ENCODE peak calls at places on chromosomes 12 and 14, in five cellular contexts. One of them, this sample, is unnamed.

GRCh38 chr12:57582440-57582839 is 8.6 kb upstream of the PIP4K2C start:
- DNase-seq in SK-N-SH: no peak
- DNase-seq in GM12892: no peak
- DNase-seq in stomach: no peak
- DNase-seq in HCT116: no peak
- DNase-seq in this sample: no peak

GRCh38 chr14:89572566-89573398 is 155.7 kb upstream of the FOXN3 start:
- DNase-seq in SK-N-SH: no peak
- DNase-seq in GM12892: no peak
- DNase-seq in stomach: no peak
- DNase-seq in HCT116: no peak
- DNase-seq in this sample: no peak

GRCh38 chr14:65334765-65335411 is 77.6 kb upstream of the FUT8 start:
- DNase-seq in SK-N-SH: no peak
- DNase-seq in GM12892: no peak
- DNase-seq in stomach: peak; percentile 42
- DNase-seq in HCT116: no peak
- DNase-seq in this sample: no peak

GRCh38 chr14:22200977-22201605 is 387.9 kb downstream of the DAD1 start:
- DNase-seq in SK-N-SH: no peak
- DNase-seq in GM12892: no peak
- DNase-seq in stomach: no peak
- DNase-seq in HCT116: peak; percentile 46
- DNase-seq in this sample: no peak

GRCh38 chr12:70290126-70290525 is 46.9 kb downstream of the CNOT2 start:
- DNase-seq in SK-N-SH: no peak
- DNase-seq in GM12892: no peak
- DNase-seq in stomach: no peak
- DNase-seq in HCT116: no peak
- DNase-seq in this sample: no peak

GRCh38 chr14:95260537-95261440 is 58.9 kb downstream of the CLMN start:
- DNase-seq in SK-N-SH: no peak
- DNase-seq in GM12892: no peak
- DNase-seq in stomach: no peak
- DNase-seq in HCT116: no peak
- DNase-seq in this sample: no peak

GRCh38 chr14:23061995-23062394 is 4.7 kb upstream of the CDH24 start:
- DNase-seq in SK-N-SH: no peak
- DNase-seq in GM12892: no peak
- DNase-seq in stomach: peak; percentile 61
- DNase-seq in HCT116: peak; percentile 60
- DNase-seq in this sample: no peak

GRCh38 chr12:51323966-51324895 is at the start of gene BIN2:
- DNase-seq in SK-N-SH: no peak
- DNase-seq in GM12892: peak; percentile 82
- DNase-seq in stomach: peak; percentile 56
- DNase-seq in HCT116: no peak
- DNase-seq in this sample: peak; percentile 79

GRCh38 chr12:68067762-68068376 is 78.6 kb downstream of the IFNG-AS1 start:
- DNase-seq in SK-N-SH: no peak
- DNase-seq in GM12892: no peak
- DNase-seq in stomach: no peak
- DNase-seq in HCT116: peak; percentile 6
- DNase-seq in this sample: no peak

GRCh38 chr12:57765698-57766463 is 997 bp downstream of the CYP27B1 start:
- DNase-seq in SK-N-SH: peak; percentile 46
- DNase-seq in GM12892: no peak
- DNase-seq in stomach: no peak
- DNase-seq in HCT116: no peak
- DNase-seq in this sample: no peak

GRCh38 chr14:54325766-54326165 is 71.0 kb upstream of the CDKN3 start:
- DNase-seq in SK-N-SH: no peak
- DNase-seq in GM12892: no peak
- DNase-seq in stomach: no peak
- DNase-seq in HCT116: no peak
- DNase-seq in this sample: no peak

GRCh38 chr14:33696165-33696564 is 254.7 kb downstream of the EGLN3 start:
- DNase-seq in SK-N-SH: no peak
- DNase-seq in GM12892: no peak
- DNase-seq in stomach: no peak
- DNase-seq in HCT116: no peak
- DNase-seq in this sample: no peak

GRCh38 chr14:71321556-71322315 is 414.5 kb downstream of the PCNX1 start:
- DNase-seq in SK-N-SH: no peak
- DNase-seq in GM12892: no peak
- DNase-seq in stomach: no peak
- DNase-seq in HCT116: peak; percentile 65
- DNase-seq in this sample: no peak

GRCh38 chr12:9273276-9273675 is 65.1 kb upstream of the PZP start:
- DNase-seq in SK-N-SH: no peak
- DNase-seq in GM12892: no peak
- DNase-seq in stomach: no peak
- DNase-seq in HCT116: no peak
- DNase-seq in this sample: no peak

GRCh38 chr12:131909596-131910219 is 15.3 kb downstream of the ULK1 start:
- DNase-seq in SK-N-SH: no peak
- DNase-seq in GM12892: no peak
- DNase-seq in stomach: no peak
- DNase-seq in HCT116: no peak
- DNase-seq in this sample: no peak

GRCh38 chr12:41486718-41487117 is 298.6 kb downstream of the PDZRN4 start:
- DNase-seq in SK-N-SH: no peak
- DNase-seq in GM12892: no peak
- DNase-seq in stomach: no peak
- DNase-seq in HCT116: no peak
- DNase-seq in this sample: no peak

GRCh38 chr14:60648934-60649814 is at the start of gene SIX1:
- DNase-seq in SK-N-SH: peak; percentile 88
- DNase-seq in GM12892: no peak
- DNase-seq in stomach: peak; percentile 75
- DNase-seq in HCT116: peak; percentile 62
- DNase-seq in this sample: peak; percentile 68

GRCh38 chr12:132199101-132199500 is 54.8 kb downstream of the NOC4L start:
- DNase-seq in SK-N-SH: no peak
- DNase-seq in GM12892: no peak
- DNase-seq in stomach: no peak
- DNase-seq in HCT116: no peak
- DNase-seq in this sample: no peak

GRCh38 chr14:23366163-23366921 is 1.4 kb upstream of the EFS start:
- DNase-seq in SK-N-SH: peak; percentile 90
- DNase-seq in GM12892: no peak
- DNase-seq in stomach: no peak
- DNase-seq in HCT116: no peak
- DNase-seq in this sample: no peak

GRCh38 chr12:110743571-110744093 is 941 bp upstream of the PPP1CC start:
- DNase-seq in SK-N-SH: peak; percentile 24
- DNase-seq in GM12892: no peak
- DNase-seq in stomach: no peak
- DNase-seq in HCT116: no peak
- DNase-seq in this sample: no peak

GRCh38 chr14:101819251-101819990 is 57.9 kb downstream of the PPP2R5C start:
- DNase-seq in SK-N-SH: no peak
- DNase-seq in GM12892: no peak
- DNase-seq in stomach: no peak
- DNase-seq in HCT116: no peak
- DNase-seq in this sample: no peak

DNA sequence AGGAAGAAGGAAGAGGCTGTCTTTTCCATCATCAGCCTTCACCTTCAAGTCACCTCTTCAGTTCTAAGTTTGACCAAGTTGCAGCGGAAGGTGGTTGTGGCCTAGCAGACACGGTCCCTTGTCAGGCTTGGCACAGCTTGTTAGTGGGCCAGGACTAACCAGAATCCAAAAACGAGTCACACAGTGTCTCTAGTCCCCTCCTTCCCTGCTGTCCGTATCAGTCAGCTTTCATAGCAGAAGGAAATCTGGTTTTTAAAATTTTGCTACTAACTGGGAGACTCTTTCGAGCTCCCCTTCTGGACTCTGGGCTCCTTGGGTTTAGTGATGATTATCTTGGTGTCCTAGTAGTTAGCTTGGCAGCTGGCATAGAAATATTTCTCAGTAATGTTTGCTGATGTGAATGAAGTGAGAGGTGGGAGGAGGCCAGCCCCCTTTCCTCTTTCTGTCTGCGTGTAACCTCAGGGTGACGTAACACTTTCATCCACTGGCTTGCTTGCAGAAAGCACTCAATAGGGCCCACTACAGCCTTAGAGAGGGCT is 3.8 kb downstream of the ETV6 start:
- DNase-seq in SK-N-SH: no peak
- DNase-seq in GM12892: no peak
- DNase-seq in stomach: no peak
- DNase-seq in HCT116: no peak
- DNase-seq in this sample: no peak
- TF ChIP-seq POLR2AphosphoS5 in SK-N-SH: no peak
- TF ChIP-seq POLR2AphosphoS5 in GM12892: no peak
- TF ChIP-seq POLR2AphosphoS5 in stomach: no peak
- TF ChIP-seq POLR2AphosphoS5 in HCT116: no peak
- TF ChIP-seq POLR2AphosphoS5 in this sample: peak; percentile 47

DNA sequence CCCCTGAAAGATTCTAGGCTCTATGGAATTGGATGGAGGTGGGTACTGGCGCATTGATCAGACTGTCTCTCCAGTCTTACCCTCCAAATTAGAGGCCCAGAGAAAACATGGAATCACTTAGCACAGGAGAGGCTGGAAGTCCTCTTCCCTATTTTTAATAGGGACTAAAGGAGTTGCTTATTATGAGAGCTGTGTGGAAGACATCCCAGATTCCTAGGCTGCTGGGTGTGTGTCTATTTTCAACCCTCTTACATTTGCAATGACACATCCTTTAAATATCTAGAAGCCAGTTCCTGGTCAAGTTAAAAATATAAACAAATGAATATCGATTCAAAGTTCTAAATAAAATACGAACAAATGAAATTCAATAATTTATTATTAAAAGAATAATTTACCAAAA is 58.3 kb upstream of the ARID2 start:
- DNase-seq in SK-N-SH: no peak
- DNase-seq in GM12892: no peak
- DNase-seq in stomach: no peak
- DNase-seq in HCT116: no peak
- DNase-seq in this sample: no peak
- TF ChIP-seq POLR2AphosphoS5 in SK-N-SH: no peak
- TF ChIP-seq POLR2AphosphoS5 in GM12892: no peak
- TF ChIP-seq POLR2AphosphoS5 in stomach: no peak
- TF ChIP-seq POLR2AphosphoS5 in HCT116: no peak
- TF ChIP-seq POLR2AphosphoS5 in this sample: no peak

DNA sequence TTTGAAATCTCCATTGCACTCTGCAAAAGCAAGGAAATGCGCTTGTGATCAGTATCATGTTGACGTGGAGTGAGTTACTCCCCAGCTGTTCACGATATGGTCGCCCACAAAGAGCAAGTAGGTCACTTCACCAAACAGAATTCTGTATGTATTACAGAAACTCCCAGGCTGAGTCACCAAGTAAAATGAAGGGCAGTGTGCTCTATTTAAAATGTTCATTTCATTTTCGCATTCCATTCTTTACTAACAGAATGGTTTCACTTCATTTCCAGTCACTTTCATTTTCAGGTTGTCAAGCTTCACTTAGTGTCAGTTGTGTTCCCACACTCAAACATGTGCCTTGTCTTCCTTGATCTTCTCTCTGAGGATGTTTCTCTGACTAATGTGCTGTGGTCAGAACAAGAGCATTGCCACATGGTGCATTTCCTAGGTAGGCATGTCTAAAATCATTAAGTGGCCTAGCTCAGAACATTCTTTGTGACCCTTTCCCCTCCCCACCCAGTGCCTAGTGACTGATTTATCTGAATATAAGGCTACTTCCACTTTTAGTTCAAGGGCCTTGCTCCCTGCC is 391.2 kb downstream of the RAD51B start:
- DNase-seq in SK-N-SH: no peak
- DNase-seq in GM12892: peak; percentile 36
- DNase-seq in stomach: no peak
- DNase-seq in HCT116: no peak
- DNase-seq in this sample: peak; percentile 42
- TF ChIP-seq POLR2AphosphoS5 in SK-N-SH: peak; percentile 81
- TF ChIP-seq POLR2AphosphoS5 in GM12892: peak; percentile 24
- TF ChIP-seq POLR2AphosphoS5 in stomach: no peak
- TF ChIP-seq POLR2AphosphoS5 in HCT116: no peak
- TF ChIP-seq POLR2AphosphoS5 in this sample: no peak

GRCh38 chr14:26199599-26200370 is 398.0 kb downstream of the NOVA1 start:
- DNase-seq in SK-N-SH: no peak
- DNase-seq in GM12892: no peak
- DNase-seq in stomach: no peak
- DNase-seq in HCT116: no peak
- DNase-seq in this sample: no peak
- TF ChIP-seq POLR2AphosphoS5 in SK-N-SH: no peak
- TF ChIP-seq POLR2AphosphoS5 in GM12892: no peak
- TF ChIP-seq POLR2AphosphoS5 in stomach: no peak
- TF ChIP-seq POLR2AphosphoS5 in HCT116: no peak
- TF ChIP-seq POLR2AphosphoS5 in this sample: no peak

DNA sequence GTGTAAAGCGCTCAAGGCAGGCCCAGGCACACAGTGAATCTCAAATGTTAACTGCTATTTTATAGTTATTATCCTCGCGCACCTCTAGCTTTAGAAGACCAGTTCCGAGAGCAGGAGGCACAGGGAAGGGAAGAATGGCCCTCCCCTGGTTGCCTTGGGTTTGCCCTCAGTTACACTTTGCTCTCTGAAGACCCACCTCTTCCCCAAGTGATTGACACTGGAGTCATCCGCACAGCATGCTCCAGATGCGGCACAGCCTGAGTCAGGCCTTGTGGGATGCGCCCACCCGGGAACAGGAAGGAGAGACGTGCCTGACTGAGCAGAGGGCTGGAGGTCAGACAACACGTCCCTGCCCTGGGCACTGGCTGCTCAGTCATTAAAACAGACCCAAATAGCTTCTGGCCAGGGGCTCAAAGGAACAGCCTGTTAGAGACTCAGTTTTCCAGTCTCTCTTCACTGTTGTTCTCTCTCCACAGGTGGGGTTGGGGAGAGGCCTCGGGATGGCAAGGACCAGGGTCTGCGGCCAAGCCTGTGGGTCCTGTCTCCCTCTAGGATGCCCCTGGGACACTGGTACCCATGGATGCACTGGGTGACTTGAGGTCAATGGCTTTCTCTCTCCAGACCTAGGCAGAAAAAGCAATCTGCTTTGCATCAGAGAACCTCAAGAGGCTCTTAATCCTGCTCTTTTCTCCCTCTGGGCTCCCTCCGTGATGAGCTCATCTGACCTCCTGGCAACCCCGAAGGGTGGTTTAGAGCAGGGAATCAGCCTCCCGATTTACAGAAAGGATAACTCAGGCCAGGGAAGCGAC is 13.6 kb upstream of the MLXIP start:
- DNase-seq in SK-N-SH: peak; percentile 55
- DNase-seq in GM12892: no peak
- DNase-seq in stomach: no peak
- DNase-seq in HCT116: peak; percentile 63
- DNase-seq in this sample: no peak
- TF ChIP-seq POLR2AphosphoS5 in SK-N-SH: no peak
- TF ChIP-seq POLR2AphosphoS5 in GM12892: no peak
- TF ChIP-seq POLR2AphosphoS5 in stomach: no peak
- TF ChIP-seq POLR2AphosphoS5 in HCT116: peak; percentile 59
- TF ChIP-seq POLR2AphosphoS5 in this sample: no peak

This sample was measured in GM12891.